ENCODE peak calls at places on chromosomes 16 and 17, in four cellular contexts. U, W, F and K are unnamed samples.
A peak's percentile ranks its signal among the peaks of the same experiment; 100 is the strongest.

GRCh38 chr17:73292031-73292531 is 19.7 kb downstream of the CDC42EP4 start:
- DNase-seq in F (no peak), U (peak; percentile 45), W (no peak), K (peak; percentile 74)

GRCh38 chr16:72568502-72568901 is 396.5 kb upstream of the PMFBP1 start:
- DNase-seq in W (no peak), F (no peak), U (no peak), K (no peak)

GRCh38 chr17:81076097-81076754 is 41.3 kb downstream of the BAIAP2 start:
- DNase-seq in W (no peak), F (no peak), U (no peak), K (no peak)

GRCh38 chr17:2517539-2517938 is 5.9 kb upstream of the METTL16 start:
- DNase-seq in W (no peak), U (no peak), F (no peak), K (no peak)

GRCh38 chr17:35804658-35805192 is 4.6 kb upstream of the TAF15 start:
- DNase-seq in W (peak; percentile 79), U (peak; percentile 97), F (no peak), K (peak; percentile 93)

GRCh38 chr16:2142942-2143868 is 5.2 kb upstream of the RAB26 start:
- DNase-seq in U (no peak), W (no peak), F (no peak), K (no peak)

GRCh38 chr17:58046230-58047094 is 36.8 kb upstream of the DYNLL2 start:
- DNase-seq in U (no peak), F (no peak), W (no peak), K (no peak)

GRCh38 chr17:71987634-71988033 is 133.2 kb upstream of the SOX9 start:
- DNase-seq in F (no peak), U (no peak), W (no peak), K (peak; percentile 9)

GRCh38 chr17:80937501-80938356 is 53.9 kb upstream of the CHMP6 start:
- DNase-seq in W (no peak), F (no peak), U (no peak), K (no peak)

GRCh38 chr17:66540131-66540781 is 237.8 kb downstream of the PRKCA start:
- DNase-seq in F (no peak), W (no peak), U (peak; percentile 89), K (peak; percentile 93)

GRCh38 chr17:47119746-47120520 is 69.2 kb downstream of the CDC27 start:
- DNase-seq in W (no peak), F (no peak), U (peak; percentile 20), K (peak; percentile 79)

GRCh38 chr17:75442168-75443103 is 14.0 kb upstream of the TMEM94 start:
- DNase-seq in F (no peak), U (no peak), W (no peak), K (no peak)

GRCh38 chr17:81958633-81959342 is 2.2 kb downstream of the NOTUM start:
- DNase-seq in U (no peak), F (no peak), W (no peak), K (no peak)

GRCh38 chr16:80034948-80035700 is 434.6 kb upstream of the MAF start:
- DNase-seq in U (no peak), F (no peak), W (no peak), K (peak; percentile 36)

GRCh38 chr16:35747658-35748455 is 2288.4 kb downstream of the TP53TG3F start:
- DNase-seq in U (no peak), W (no peak), F (no peak), K (no peak)

GRCh38 chr17:2111691-2112090 is 56.8 kb downstream of the HIC1 start:
- DNase-seq in U (peak; percentile 95), W (no peak), F (no peak), K (peak; percentile 97)